ENCODE peak calls at places on chromosomes 12 and 14, in four cellular contexts. E is HepG2, Q is H1, D is GM12878. S is an unnamed sample.

GRCh38 chr12:84969226-84969625 is 56.6 kb upstream of the SLC6A15 start:
- DNase-seq in E (no peak), Q (no peak), D (no peak), S (no peak)

GRCh38 chr12:70812124-70812523 is 108.4 kb downstream of the PTPRR start:
- DNase-seq in E (no peak), Q (no peak), D (no peak), S (no peak)

GRCh38 chr14:104359301-104359968 is 220.1 kb upstream of the C14orf180 start:
- DNase-seq in E (no peak), Q (no peak), D (no peak), S (no peak)

GRCh38 chr12:133130808-133131128 is 341 bp downstream of the ZNF10 start:
- DNase-seq in E (no peak), Q (no peak), D (no peak), S (no peak)

GRCh38 chr12:64673490-64674169 is 63.3 kb downstream of the RASSF3 start:
- DNase-seq in E (peak), Q (no peak), D (no peak), S (no peak)

GRCh38 chr14:32947792-32948191 is 9.1 kb downstream of the NPAS3 start:
- DNase-seq in E (no peak), Q (no peak), D (no peak), S (no peak)

GRCh38 chr14:93042968-93043940 is 72.5 kb downstream of the ITPK1 start:
- DNase-seq in E (peak), Q (no peak), D (no peak), S (no peak)

GRCh38 chr12:108747563-108747962 is 16.2 kb upstream of the CORO1C start:
- DNase-seq in E (no peak), Q (no peak), D (no peak), S (no peak)

GRCh38 chr12:31687101-31687527 is 27.6 kb downstream of the ETFBKMT start:
- DNase-seq in E (no peak), Q (no peak), D (peak), S (no peak)

GRCh38 chr14:86087377-86087776 is 557.4 kb downstream of the FLRT2 start:
- DNase-seq in E (no peak), Q (no peak), D (no peak), S (no peak)

GRCh38 chr12:68468036-68468435 is 135.9 kb upstream of the MDM1 start:
- DNase-seq in E (no peak), Q (no peak), D (no peak), S (no peak)

GRCh38 chr14:32004300-32004699 is 72.8 kb upstream of the ARHGAP5 start:
- DNase-seq in E (peak), Q (no peak), D (no peak), S (no peak)

GRCh38 chr14:61101803-61102548 is 120.9 kb downstream of the SLC38A6 start:
- DNase-seq in E (no peak), Q (no peak), D (no peak), S (peak)

GRCh38 chr12:12007001-12007712 is 63.6 kb upstream of the BCL2L14 start:
- DNase-seq in E (no peak), Q (no peak), D (peak), S (no peak)

GRCh38 chr12:31880340-31880739 is 78.9 kb upstream of the RESF1 start:
- DNase-seq in E (no peak), Q (no peak), D (no peak), S (peak)

GRCh38 chr12:111410229-111411186 is 4.8 kb downstream of the SH2B3 start:
- DNase-seq in E (no peak), Q (no peak), D (no peak), S (no peak)

GRCh38 chr12:9940370-9940769 is 8.2 kb upstream of the CLEC2A start:
- DNase-seq in E (no peak), Q (no peak), D (no peak), S (peak)

GRCh38 chr14:105497671-105498429 is 6.8 kb downstream of the TEDC1 start:
- DNase-seq in E (no peak), Q (no peak), D (no peak), S (no peak)

GRCh38 chr12:81450920-81451739 is 308.0 kb downstream of the PPFIA2 start:
- DNase-seq in E (peak), Q (peak), D (no peak), S (peak)

GRCh38 chr12:48175613-48176416 is 7.6 kb upstream of the CCDC184 start:
- DNase-seq in E (no peak), Q (no peak), D (no peak), S (peak)

GRCh38 chr14:89131004-89131750 is 285.9 kb downstream of the FOXN3 start:
- DNase-seq in E (no peak), Q (no peak), D (no peak), S (no peak)

GRCh38 chr12:128857173-128857770 is 4.0 kb downstream of the GLT1D1 start:
- DNase-seq in E (no peak), Q (no peak), D (peak), S (no peak)

GRCh38 chr14:92022036-92022435 is 17.8 kb downstream of the TRIP11 start:
- DNase-seq in E (no peak), Q (no peak), D (no peak), S (no peak)

GRCh38 chr12:12266389-12266872 is 413 bp downstream of the LRP6 start:
- DNase-seq in E (no peak), Q (no peak), D (no peak), S (no peak)

GRCh38 chr14:101216725-101217463 is 313.4 kb upstream of the RTL1 start:
- DNase-seq in E (peak), Q (no peak), D (no peak), S (no peak)

GRCh38 chr14:98170580-98170979 is 1101.4 kb downstream of the BCL11B start:
- DNase-seq in E (no peak), Q (no peak), D (no peak), S (no peak)

DNA sequence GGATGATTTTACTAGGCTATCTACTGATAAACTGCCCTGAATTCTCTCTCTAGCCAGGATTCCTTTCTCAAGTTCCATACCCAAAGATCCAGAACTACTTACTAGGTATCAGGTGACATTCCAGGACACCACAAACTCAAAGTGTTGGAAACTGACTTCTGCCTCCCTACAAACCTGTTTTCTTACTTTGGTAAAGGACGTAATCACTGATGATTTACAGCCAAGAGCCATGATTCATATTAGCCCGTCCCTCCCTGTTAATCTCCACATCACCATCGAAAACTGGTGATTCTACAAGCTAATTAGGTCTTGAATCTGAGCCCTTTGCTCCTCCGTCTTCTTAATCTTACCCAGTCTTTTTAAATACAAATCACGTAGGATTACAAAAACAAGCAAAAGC is 1.1 kb upstream of the ATG14 start:
- DNase-seq in E (no peak), Q (no peak), D (no peak), S (no peak)
- TF ChIP-seq HDAC6 in E (no peak), Q (no peak), D (no peak), S (no peak)

GRCh38 chr12:13367973-13368372 is 171.4 kb downstream of the EMP1 start:
- DNase-seq in E (no peak), Q (no peak), D (no peak), S (no peak)

GRCh38 chr12:13368971-13369370 is 172.4 kb downstream of the EMP1 start:
- DNase-seq in E (no peak), Q (no peak), D (no peak), S (no peak)

GRCh38 chr12:13368431-13368830 is 171.9 kb downstream of the EMP1 start:
- DNase-seq in E (no peak), Q (no peak), D (no peak), S (no peak)

GRCh38 chr12:13362260-13362841 is 165.8 kb downstream of the EMP1 start:
- DNase-seq in E (peak), Q (peak), D (no peak), S (peak)

DNA sequence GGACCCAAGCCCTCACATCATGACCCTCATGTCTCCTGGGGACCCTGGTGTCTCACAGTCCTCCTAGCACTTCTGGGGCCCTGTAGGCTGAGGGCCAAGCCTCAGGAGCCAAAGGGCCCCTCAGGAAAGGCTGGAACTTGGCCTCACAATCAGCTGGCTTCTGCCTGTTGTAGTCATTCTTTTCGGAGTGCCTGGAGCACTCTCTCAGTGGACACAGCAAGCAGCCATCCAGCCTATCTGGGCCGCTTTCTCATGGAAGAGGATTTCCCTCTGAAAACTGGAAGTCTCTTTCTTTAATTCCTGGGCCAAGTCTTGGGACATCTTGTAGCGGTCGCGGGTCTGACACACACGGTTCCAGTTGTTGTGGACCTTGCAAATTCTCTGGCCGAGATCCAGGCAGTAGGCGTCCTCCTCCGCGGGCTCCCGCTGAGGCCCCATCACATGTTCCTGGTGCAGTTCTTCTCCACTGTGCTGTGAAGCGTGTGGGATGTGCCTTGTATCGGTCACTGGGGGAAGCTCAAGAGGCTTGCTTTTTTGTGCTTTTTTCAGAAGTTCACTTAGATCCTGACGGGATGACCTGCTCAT is 169.3 kb downstream of the EMP1 start:
- DNase-seq in E (no peak), Q (no peak), D (no peak), S (no peak)
- TF ChIP-seq HDAC6 in E (no peak), Q (no peak), D (no peak), S (no peak)

GRCh38 chr12:123813349-123813748 is 51.2 kb downstream of the DNAH10 start:
- DNase-seq in E (no peak), Q (no peak), D (no peak), S (no peak)
- TF ChIP-seq HDAC6 in E (no peak), Q (no peak), D (no peak), S (no peak)

DNA sequence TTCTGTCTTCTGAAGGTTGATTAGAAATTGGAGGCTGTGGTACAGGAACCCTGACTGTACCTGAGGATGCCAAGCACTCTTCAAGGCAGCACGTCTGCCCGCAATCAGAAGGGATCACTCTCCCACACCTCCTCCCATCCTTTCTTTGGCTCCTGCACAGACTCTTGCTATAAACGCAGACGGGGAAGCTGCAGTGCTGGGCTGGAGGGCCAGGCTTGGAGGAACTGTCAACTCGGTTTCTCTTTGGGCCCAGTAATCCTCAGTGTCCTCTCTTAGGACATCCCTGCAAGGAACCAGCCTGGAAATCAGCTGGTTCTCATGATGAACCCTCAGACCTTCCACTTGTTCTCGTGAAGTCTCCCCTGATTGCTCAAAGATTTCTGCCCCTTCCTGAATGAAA is 201.4 kb downstream of the ADGRD1 start:
- DNase-seq in E (no peak), Q (no peak), D (no peak), S (no peak)
- TF ChIP-seq HDAC6 in E (no peak), Q (no peak), D (no peak), S (no peak)

GRCh38 chr12:121505513-121505912 is 75.3 kb downstream of the KDM2B start:
- DNase-seq in E (no peak), Q (no peak), D (no peak), S (no peak)
- TF ChIP-seq HDAC6 in E (no peak), Q (no peak), D (no peak), S (no peak)

DNA sequence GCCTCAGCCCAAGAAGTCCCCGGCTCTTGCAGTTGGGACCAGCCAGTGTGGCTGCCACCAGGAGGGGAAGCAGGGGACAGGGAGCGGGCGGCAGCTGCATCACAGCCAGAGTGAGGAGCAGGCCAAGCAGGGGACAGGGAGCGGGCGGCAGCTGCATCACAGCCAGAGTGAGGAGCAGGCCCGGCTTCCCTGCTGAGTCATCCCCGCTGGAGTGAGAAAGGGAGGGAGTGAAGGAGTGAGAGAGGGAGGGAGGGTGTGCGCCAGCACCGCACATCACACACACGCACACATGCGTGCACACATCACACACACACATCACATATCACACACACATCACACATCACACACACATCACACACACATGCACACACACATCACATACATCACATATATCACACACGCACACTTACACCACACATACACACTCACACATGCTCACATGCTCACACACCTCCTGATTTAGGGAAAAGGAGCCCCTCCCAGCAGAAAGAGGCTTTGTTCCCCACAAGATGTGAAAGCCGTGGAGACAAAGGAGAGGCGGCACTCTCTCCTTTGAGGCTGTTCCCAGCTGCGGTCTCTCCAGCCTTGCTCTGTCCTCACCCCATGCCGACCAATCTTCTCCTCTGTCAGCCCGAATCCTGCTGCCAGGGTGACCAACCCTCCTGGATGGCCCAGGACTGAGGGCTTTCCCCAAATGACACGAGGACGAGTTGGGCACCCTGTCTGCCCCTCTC is 16.8 kb upstream of the ZDHHC22 start:
- DNase-seq in E (no peak), Q (no peak), D (no peak), S (peak)
- TF ChIP-seq HDAC6 in E (no peak), Q (no peak), D (no peak), S (no peak)

GRCh38 chr12:7128681-7129593 is at the start of gene RBP5:
- DNase-seq in E (no peak), Q (no peak), D (no peak), S (peak)
- TF ChIP-seq HDAC6 in E (no peak), Q (no peak), D (no peak), S (no peak)

GRCh38 chr12:53241623-53242412 is 9.8 kb upstream of the RARG start:
- DNase-seq in E (no peak), Q (no peak), D (no peak), S (no peak)
- TF ChIP-seq HDAC6 in E (no peak), Q (no peak), D (no peak), S (no peak)

GRCh38 chr14:75069811-75070145 is 337 bp downstream of the ZC2HC1C start:
- DNase-seq in E (peak), Q (no peak), D (no peak), S (no peak)
- TF ChIP-seq HDAC6 in E (no peak), Q (no peak), D (no peak), S (no peak)

GRCh38 chr12:107402041-107403022 is 283.3 kb upstream of the PWP1 start:
- DNase-seq in E (peak), Q (peak), D (no peak), S (peak)
- TF ChIP-seq HDAC6 in E (no peak), Q (no peak), D (no peak), S (no peak)

S was measured in K562.